ENCODE peak calls at places on chromosomes 7 and 10, in five cellular contexts. J is AG09319; F is effector memory CD8-positive, alpha-beta T cell; B is nucleus accumbens; A is activated CD4-positive, CD25-positive, alpha-beta regulatory T cell. X is an unnamed sample.

GRCh38 chr10:29881336-29881751 is 178.0 kb downstream of the JCAD start:
- DNase-seq in J (no peak), F (no peak), B (no peak), A (no peak), X (no peak)

GRCh38 chr10:61842755-61843497 is 58.6 kb upstream of the ARID5B start:
- DNase-seq in J (no peak), F (no peak), B (no peak), A (no peak), X (no peak)

GRCh38 chr10:58930497-58930896 is 245.9 kb upstream of the PHYHIPL start:
- DNase-seq in J (no peak), F (no peak), B (no peak), A (no peak), X (no peak)

GRCh38 chr10:87054373-87055295 is 34.5 kb downstream of the FAM25A start:
- DNase-seq in J (peak; percentile 7), F (no peak), B (no peak), A (no peak), X (no peak)

GRCh38 chr10:124156524-124157225 is 63.3 kb upstream of the CHST15 start:
- DNase-seq in J (no peak), F (no peak), B (no peak), A (no peak), X (no peak)

GRCh38 chr7:75723444-75723843 is 15.3 kb downstream of the HIP1 start:
- DNase-seq in J (no peak), F (no peak), B (no peak), A (no peak), X (no peak)

GRCh38 chr7:11163220-11163619 is 189.5 kb downstream of the PHF14 start:
- DNase-seq in J (no peak), F (no peak), B (no peak), A (no peak), X (no peak)

GRCh38 chr10:33109384-33109783 is 151.4 kb upstream of the ITGB1 start:
- DNase-seq in J (no peak), F (no peak), B (no peak), A (no peak), X (no peak)

GRCh38 chr7:92025260-92025659 is 84.6 kb downstream of the AKAP9 start:
- DNase-seq in J (peak; percentile 24), F (no peak), B (no peak), A (no peak), X (no peak)

GRCh38 chr7:22378199-22378961 is 21.4 kb upstream of the RAPGEF5 start:
- DNase-seq in J (no peak), F (no peak), B (no peak), A (no peak), X (no peak)

GRCh38 chr7:158828343-158829020 is 827 bp downstream of the ESYT2 start:
- DNase-seq in J (no peak), F (peak; percentile 11), B (no peak), A (no peak), X (no peak)

GRCh38 chr10:14674376-14675050 is 100.2 kb downstream of the FAM107B start:
- DNase-seq in J (no peak), F (no peak), B (no peak), A (no peak), X (no peak)

GRCh38 chr7:123367508-123368122 is 166.8 kb downstream of the IQUB start:
- DNase-seq in J (no peak), F (no peak), B (no peak), A (no peak), X (no peak)

GRCh38 chr10:79475877-79476276 is 30.5 kb upstream of the ZCCHC24 start:
- DNase-seq in J (no peak), F (no peak), B (no peak), A (no peak), X (no peak)

GRCh38 chr10:126041804-126042231 is 145.5 kb downstream of the FANK1 start:
- DNase-seq in J (no peak), F (peak; percentile 84), B (no peak), A (peak; percentile 47), X (no peak)

GRCh38 chr7:74332373-74333176 is 43.4 kb downstream of the CLIP2 start:
- DNase-seq in J (no peak), F (no peak), B (no peak), A (no peak), X (no peak)

GRCh38 chr7:107344799-107345198 is 125.1 kb upstream of the GPR22 start:
- DNase-seq in J (no peak), F (no peak), B (no peak), A (no peak), X (no peak)

GRCh38 chr7:163298-163695 is 29.1 kb upstream of the FAM20C start:
- DNase-seq in J (no peak), F (no peak), B (no peak), A (no peak), X (no peak)

GRCh38 chr10:117131390-117132327 is 6.4 kb downstream of the VAX1 start:
- DNase-seq in J (no peak), F (no peak), B (no peak), A (no peak), X (no peak)

GRCh38 chr10:12538596-12538995 is 189.2 kb downstream of the CAMK1D start:
- DNase-seq in J (no peak), F (no peak), B (no peak), A (no peak), X (no peak)

GRCh38 chr10:112752268-112752667 is 197.8 kb upstream of the TCF7L2 start:
- DNase-seq in J (no peak), F (no peak), B (no peak), A (no peak), X (no peak)

GRCh38 chr10:31697271-31698168 is 231.1 kb downstream of the ARHGAP12 start:
- DNase-seq in J (peak; percentile 42), F (no peak), B (no peak), A (no peak), X (no peak)

GRCh38 chr10:115209133-115209532 is 116.0 kb downstream of the ATRNL1 start:
- DNase-seq in J (no peak), F (no peak), B (no peak), A (no peak), X (no peak)

GRCh38 chr7:81501220-81501619 is 268.6 kb downstream of the HGF start:
- DNase-seq in J (no peak), F (no peak), B (no peak), A (no peak), X (peak; percentile 23)

GRCh38 chr10:78327778-78328591 is 294.3 kb downstream of the RPS24 start:
- DNase-seq in J (no peak), F (no peak), B (no peak), A (no peak), X (no peak)

GRCh38 chr7:33807779-33808482 is 97.4 kb upstream of the BMPER start:
- DNase-seq in J (peak; percentile 57), F (no peak), B (no peak), A (no peak), X (no peak)

GRCh38 chr7:96481831-96482230 is 159.9 kb upstream of the SLC25A13 start:
- DNase-seq in J (no peak), F (no peak), B (no peak), A (no peak), X (no peak)

GRCh38 chr10:69318997-69319727 is 40.9 kb downstream of the HK1 start:
- DNase-seq in J (no peak), F (peak; percentile 54), B (no peak), A (peak; percentile 41), X (no peak)